ENCODE peak calls at places on chromosomes 7 and 10, in nine cellular contexts. X, U, T, M, Z, R, Y, N and I are unnamed samples.

GRCh38 chr10:115129752-115130151 is 36.6 kb downstream of the ATRNL1 start:
- DNase-seq in Y (no peak), Z (peak; percentile 45), T (no peak), R (no peak), U (peak; percentile 43), M (peak; percentile 48), N (no peak), X (peak; percentile 63), I (peak; percentile 55)

GRCh38 chr10:129057856-129058663 is 409.0 kb upstream of the MGMT start:
- DNase-seq in Z (no peak), X (no peak), N (peak; percentile 77), U (no peak), M (no peak), R (peak; percentile 14), Y (no peak), T (no peak), I (no peak)

GRCh38 chr7:124208642-124209041 is 175.8 kb upstream of the TMEM229A start:
- DNase-seq in T (no peak), R (no peak), U (no peak), X (no peak), Z (no peak), M (no peak), N (no peak), Y (no peak), I (no peak)

GRCh38 chr10:117723343-117723742 is 180.8 kb downstream of the EMX2 start:
- DNase-seq in X (no peak), Z (no peak), Y (no peak), N (no peak), T (no peak), U (no peak), M (no peak), R (no peak), I (peak; percentile 12)

GRCh38 chr10:9096288-9096687 is 1041.8 kb downstream of the GATA3 start:
- DNase-seq in Y (no peak), U (no peak), T (no peak), X (peak; percentile 19), R (no peak), N (peak; percentile 71), M (no peak), Z (no peak), I (no peak)

GRCh38 chr10:6231146-6231545 is 28.4 kb downstream of the PFKFB3 start:
- DNase-seq in X (no peak), Y (no peak), U (no peak), N (no peak), M (no peak), T (no peak), Z (no peak), R (no peak), I (no peak)

GRCh38 chr10:25384618-25385017 is 209.8 kb downstream of the GPR158 start:
- DNase-seq in R (no peak), N (no peak), Y (no peak), Z (no peak), X (no peak), T (no peak), M (no peak), U (no peak), I (no peak)

GRCh38 chr10:5551531-5552375 is 27.0 kb downstream of the CALML3 start:
- DNase-seq in U (no peak), X (no peak), Y (peak; percentile 57), R (no peak), Z (no peak), N (peak; percentile 85), M (peak; percentile 82), T (no peak), I (peak; percentile 91)

GRCh38 chr10:48649349-48649944 is 35.2 kb upstream of the WDFY4 start:
- DNase-seq in T (no peak), X (no peak), Y (no peak), R (no peak), U (no peak), N (no peak), Z (no peak), M (no peak), I (peak; percentile 11)

GRCh38 chr7:128939861-128940410 is 2.2 kb downstream of the IRF5 start:
- DNase-seq in M (no peak), R (no peak), X (no peak), Y (no peak), Z (peak; percentile 20), U (no peak), N (no peak), T (no peak), I (no peak)

GRCh38 chr7:99393363-99394187 is 14.8 kb downstream of the PDAP1 start:
- DNase-seq in M (no peak), U (no peak), Y (peak; percentile 84), X (no peak), N (no peak), R (no peak), T (peak; percentile 43), Z (no peak), I (no peak)

GRCh38 chr10:98080474-98080873 is 50.1 kb upstream of the CRTAC1 start:
- DNase-seq in Y (no peak), Z (no peak), T (no peak), M (no peak), X (no peak), N (no peak), U (no peak), R (no peak), I (no peak)

GRCh38 chr10:49606981-49607535 is 3.1 kb upstream of the SLC18A3 start:
- DNase-seq in Y (no peak), M (peak; percentile 76), R (no peak), N (peak; percentile 83), T (no peak), X (peak; percentile 54), U (no peak), Z (peak; percentile 62), I (peak; percentile 79)

GRCh38 chr10:122725768-122726167 is 26.1 kb upstream of the C10orf120 start:
- DNase-seq in U (peak; percentile 34), T (no peak), Z (no peak), M (peak; percentile 12), N (no peak), X (no peak), R (no peak), Y (no peak), I (no peak)

GRCh38 chr10:77157248-77158019 is 480.2 kb downstream of the KCNMA1 start:
- DNase-seq in R (no peak), X (no peak), N (no peak), Y (no peak), U (no peak), M (no peak), Z (no peak), T (no peak), I (no peak)